ENCODE peak calls at places on chromosomes 11 and 22, in seven cellular contexts. Q is fibroblast of lung, S is brain microvascular endothelial cell, G is osteocyte, E is transverse colon, L is AG09319, I is spleen. X is an unnamed sample.

GRCh38 chr11:35340101-35340500 is 79.3 kb downstream of the SLC1A2 start:
- DNase-seq in Q (no peak), S (no peak), E (no peak), G (no peak), L (no peak), I (no peak), X (no peak)

GRCh38 chr11:88206746-88207145 is 31.5 kb upstream of the RAB38 start:
- DNase-seq in L (no peak), I (no peak), G (no peak), Q (no peak), E (no peak), S (peak; percentile 4), X (no peak)

GRCh38 chr11:69529001-69529400 is 47.5 kb downstream of the LINC01488 start:
- DNase-seq in L (no peak), Q (no peak), I (peak; percentile 56), E (no peak), G (no peak), S (no peak), X (no peak)

GRCh38 chr22:24289138-24289537 is 18.5 kb downstream of the SPECC1L start:
- DNase-seq in E (no peak), L (peak; percentile 64), I (no peak), S (peak; percentile 56), Q (peak; percentile 91), G (no peak), X (no peak)

GRCh38 chr11:113493205-113493604 is 18.0 kb upstream of the DRD2 start:
- DNase-seq in Q (no peak), G (no peak), E (no peak), L (no peak), I (no peak), S (no peak), X (no peak)

GRCh38 chr11:115502636-115503082 is 1.6 kb downstream of the CADM1 start:
- DNase-seq in S (no peak), G (no peak), E (no peak), L (no peak), Q (no peak), I (no peak), X (no peak)

GRCh38 chr22:18000441-18001039 is 23.8 kb downstream of the MICAL3 start:
- DNase-seq in L (no peak), S (no peak), I (peak; percentile 85), E (peak; percentile 36), Q (no peak), G (no peak), X (peak; percentile 34)

GRCh38 chr11:82865841-82866240 is 34.4 kb downstream of the PRCP start:
- DNase-seq in S (peak; percentile 8), G (no peak), E (no peak), L (no peak), Q (no peak), I (no peak), X (no peak)

GRCh38 chr11:15194671-15195415 is 80.1 kb downstream of the INSC start:
- DNase-seq in Q (peak; percentile 65), I (no peak), S (no peak), L (no peak), G (no peak), E (no peak), X (no peak)

DNA sequence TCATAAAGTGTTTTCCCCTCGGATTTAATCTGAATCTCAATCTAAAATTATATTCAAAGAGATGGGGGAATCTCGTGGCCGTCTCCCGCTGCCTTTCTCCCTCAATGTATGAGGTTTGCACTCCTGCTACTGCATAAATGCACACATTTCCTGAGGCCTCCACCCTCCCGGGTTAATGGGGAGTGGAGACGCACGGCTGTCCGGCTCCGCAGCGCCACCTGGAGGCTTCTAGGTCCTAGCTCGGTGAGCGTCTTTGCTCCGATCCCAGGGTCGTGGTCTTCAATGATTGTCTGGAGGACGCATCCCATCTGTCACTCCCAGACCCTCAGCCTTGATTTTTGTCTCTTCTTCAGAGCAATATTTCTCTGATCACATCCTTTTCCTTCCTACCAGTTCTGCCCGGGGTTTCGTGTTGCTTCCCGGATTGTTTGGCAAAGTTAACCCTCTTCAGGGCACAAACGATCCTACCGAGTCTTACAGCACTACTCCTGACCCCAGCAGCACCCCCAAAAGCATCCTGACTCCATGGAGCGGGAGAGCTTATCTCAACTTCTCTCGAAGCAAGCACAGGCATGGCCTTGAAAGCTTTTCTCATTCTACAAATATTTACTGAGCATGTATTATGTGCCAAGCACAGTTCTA is at the start of gene LMO1:
- DNase-seq in S (peak; percentile 73), I (peak; percentile 92), Q (peak; percentile 76), E (peak; percentile 85), G (peak; percentile 93), L (peak; percentile 11), X (peak; percentile 83)
- TF ChIP-seq CTCF in S (peak; percentile 95), I (peak; percentile 84), Q (peak; percentile 79), E (peak; percentile 84), G (peak; percentile 93), L (peak; percentile 91), X (peak; percentile 82)

DNA sequence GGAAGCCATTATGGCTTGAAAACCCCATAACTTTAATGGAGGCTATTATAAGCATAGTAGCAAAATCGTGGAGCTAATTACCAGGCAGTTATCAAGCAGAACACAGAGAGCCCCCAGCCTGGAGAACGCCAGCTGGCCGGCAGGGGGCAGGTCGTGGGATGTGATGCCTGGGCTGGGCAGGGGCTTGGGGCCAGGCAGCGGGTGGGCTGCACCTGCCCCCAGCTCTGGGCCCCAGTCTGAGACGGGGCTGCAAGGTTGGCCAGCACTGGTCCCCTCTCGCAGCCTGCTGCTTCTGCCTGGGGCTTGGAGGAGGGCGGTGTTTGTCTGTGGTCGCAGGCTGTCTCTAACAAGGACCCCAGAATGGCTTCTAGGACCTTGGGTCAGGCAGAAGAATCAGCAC is 20.9 kb downstream of the B3GAT1 start:
- DNase-seq in L (no peak), E (no peak), I (no peak), Q (no peak), S (no peak), G (no peak), X (no peak)
- TF ChIP-seq CTCF in L (no peak), E (no peak), I (no peak), Q (no peak), S (no peak), G (no peak), X (no peak)

GRCh38 chr22:43530864-43531201 is 119.0 kb downstream of the MPPED1 start:
- DNase-seq in E (no peak), S (no peak), L (no peak), Q (no peak), G (no peak), I (no peak), X (no peak)
- TF ChIP-seq CTCF in E (no peak), S (no peak), L (no peak), Q (no peak), G (no peak), I (no peak), X (no peak)

DNA sequence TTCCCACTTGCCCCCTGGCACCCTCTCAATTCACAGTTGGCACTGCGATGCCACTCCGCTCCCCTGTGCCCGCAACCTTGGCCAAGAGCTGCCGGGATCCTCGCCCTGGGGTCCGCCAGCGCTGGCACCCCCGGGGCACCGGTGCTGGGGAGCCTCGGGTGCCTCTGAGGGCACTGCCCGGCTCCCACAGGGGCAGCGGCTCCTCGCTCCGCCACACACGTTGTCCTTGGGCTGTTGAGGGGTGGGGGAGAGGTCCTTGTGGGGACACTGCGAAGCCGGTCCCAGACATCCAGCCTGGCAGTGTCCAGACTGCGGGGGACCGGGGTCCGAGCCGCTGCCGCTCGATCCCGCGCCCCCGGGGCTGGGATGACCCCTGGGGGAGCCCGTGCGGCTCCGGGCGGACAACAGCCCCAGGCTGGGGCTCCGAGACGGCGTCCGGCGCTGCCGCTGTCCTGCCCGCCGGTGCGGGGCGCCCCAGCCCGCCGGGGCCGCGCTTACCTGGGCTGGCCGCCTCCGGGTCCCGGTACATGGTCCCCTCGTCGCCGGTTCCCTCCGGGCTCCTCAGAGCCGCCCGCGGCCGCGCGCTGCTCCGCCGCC is 486 bp downstream of the SYT7 start:
- DNase-seq in S (no peak), L (no peak), I (peak; percentile 83), E (no peak), Q (no peak), G (no peak), X (peak; percentile 49)
- TF ChIP-seq CTCF in S (no peak), L (no peak), I (no peak), E (no peak), Q (no peak), G (no peak), X (no peak)

DNA sequence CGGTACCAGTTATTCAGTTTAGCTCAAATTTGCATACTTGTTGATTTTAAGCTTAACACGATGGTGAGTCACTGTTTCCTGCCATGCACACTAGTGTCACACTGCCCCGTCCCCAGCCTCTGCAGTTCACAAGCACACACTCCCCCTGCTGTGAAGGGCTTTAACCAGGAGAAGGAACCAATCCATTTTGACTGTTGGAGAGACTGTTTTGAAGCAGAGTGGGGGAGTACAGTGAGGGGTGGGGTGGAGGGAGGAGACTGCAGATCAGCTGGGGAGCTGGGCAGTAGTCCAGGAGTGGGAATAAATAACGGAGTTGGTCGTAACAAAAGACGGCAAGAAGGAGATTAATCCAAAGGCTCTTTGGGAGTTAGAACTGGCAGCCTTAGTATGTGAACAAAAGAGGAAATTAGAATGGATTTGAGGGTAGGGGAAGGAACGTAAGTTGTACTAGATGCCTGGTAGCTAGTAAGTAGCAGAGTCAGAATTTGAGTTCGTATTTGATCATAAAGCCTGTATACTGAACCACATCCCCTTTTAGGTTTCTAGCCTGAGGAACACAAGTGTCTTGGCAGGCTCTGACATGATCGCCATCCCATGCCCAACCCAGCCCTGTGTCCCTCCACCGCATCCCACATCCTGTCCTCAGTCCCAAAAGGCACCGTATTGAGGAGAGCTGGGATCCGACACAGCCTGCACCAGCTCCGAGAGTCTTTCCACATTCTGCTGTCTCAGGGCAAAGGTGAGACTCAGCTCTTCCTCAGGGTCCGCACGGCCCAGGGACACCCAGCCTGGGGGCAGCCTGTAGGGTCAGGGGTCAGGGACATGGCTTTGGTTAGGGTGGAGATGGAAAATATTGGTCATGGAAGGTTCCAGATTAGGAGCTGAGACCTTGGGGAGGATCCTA is 853 bp downstream of the TPP1 start:
- DNase-seq in S (peak; percentile 80), G (no peak), E (peak; percentile 49), I (peak; percentile 86), Q (peak; percentile 80), L (peak; percentile 41), X (no peak)
- TF ChIP-seq CTCF in S (no peak), G (no peak), E (no peak), I (no peak), Q (peak; percentile 11), L (peak; percentile 22), X (no peak)

GRCh38 chr22:36331912-36332622 is 55.7 kb downstream of the MYH9 start:
- DNase-seq in G (no peak), S (no peak), Q (peak; percentile 70), E (peak; percentile 76), L (no peak), I (peak; percentile 95), X (peak; percentile 68)
- TF ChIP-seq CTCF in G (no peak), S (peak; percentile 33), Q (no peak), E (no peak), L (no peak), I (no peak), X (peak; percentile 5)

DNA sequence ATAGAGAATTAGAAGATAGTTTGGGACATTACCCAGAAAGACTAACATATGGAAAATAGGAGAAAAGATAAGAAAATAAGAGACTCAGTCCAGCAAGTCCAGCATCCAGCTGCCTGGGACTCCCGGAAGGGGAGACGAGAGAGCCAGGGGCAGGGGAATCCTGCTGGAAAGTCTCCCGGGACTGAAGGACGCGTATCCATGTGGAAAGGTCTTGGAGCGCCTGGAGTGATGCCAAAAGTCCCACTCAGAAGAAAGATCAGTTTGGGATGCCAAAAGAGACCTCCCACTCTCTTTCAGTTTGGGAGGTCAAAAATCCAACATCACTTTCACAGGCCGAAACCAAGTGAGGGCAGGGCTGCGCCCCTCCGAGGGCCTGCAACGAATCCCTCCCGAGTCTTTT is 30.7 kb downstream of the LRFN4 start:
- DNase-seq in E (no peak), G (no peak), Q (peak; percentile 25), I (no peak), S (no peak), L (no peak), X (no peak)
- TF ChIP-seq CTCF in E (no peak), G (no peak), Q (no peak), I (no peak), S (no peak), L (no peak), X (no peak)

GRCh38 chr11:123303924-123304323 is 108.9 kb upstream of the CLMP start:
- DNase-seq in Q (no peak), E (no peak), S (no peak), G (no peak), I (no peak), L (no peak), X (no peak)
- TF ChIP-seq CTCF in Q (no peak), E (no peak), S (no peak), G (no peak), I (no peak), L (no peak), X (no peak)

X was measured in Calu3.